ENCODE peak calls at places on chromosome 21, in seven cellular contexts. C is transverse colon, I is stomach, N is HCT116, W is GM23338, V is Panc1, E is SK-N-SH. D is an unnamed sample.

GRCh38 chr21:46567348-46567747 is 37.5 kb downstream of the S100B start:
- DNase-seq in C (no peak), I (no peak), N (no peak), W (no peak), V (no peak), E (no peak), D (no peak)

GRCh38 chr21:39387461-39388037 is 38.7 kb upstream of the HMGN1 start:
- DNase-seq in C (peak), I (peak), N (peak), W (peak), V (peak), E (peak), D (peak)

GRCh38 chr21:46650476-46651098 is 15.1 kb downstream of the PRMT2 start:
- DNase-seq in C (no peak), I (no peak), N (no peak), W (no peak), V (no peak), E (peak), D (no peak)

GRCh38 chr21:30349572-30349971 is 1.2 kb upstream of the KRTAP23-1 start:
- DNase-seq in C (no peak), I (no peak), N (no peak), W (no peak), V (no peak), E (no peak), D (no peak)

GRCh38 chr21:21712761-21713558 is 714.8 kb downstream of the NCAM2 start:
- DNase-seq in C (no peak), I (no peak), N (no peak), W (no peak), V (no peak), E (no peak), D (peak)

GRCh38 chr21:28240586-28240985 is 752.1 kb downstream of the LTN1 start:
- DNase-seq in C (no peak), I (no peak), N (no peak), W (no peak), V (no peak), E (no peak), D (no peak)

GRCh38 chr21:39048064-39048463 is 135.2 kb downstream of the PSMG1 start:
- DNase-seq in C (peak), I (no peak), N (no peak), W (peak), V (no peak), E (peak), D (peak)

GRCh38 chr21:20451051-20451450 is 547.2 kb upstream of the NCAM2 start:
- DNase-seq in C (no peak), I (no peak), N (no peak), W (no peak), V (no peak), E (no peak), D (no peak)

GRCh38 chr21:34526618-34527290 is 14.7 kb upstream of the KCNE1 start:
- DNase-seq in C (peak), I (peak), N (peak), W (peak), V (peak), E (no peak), D (peak)

GRCh38 chr21:26652891-26653290 is 79.8 kb upstream of the CYYR1 start:
- DNase-seq in C (no peak), I (no peak), N (no peak), W (no peak), V (no peak), E (no peak), D (no peak)

GRCh38 chr21:38984568-38984967 is 178.8 kb downstream of the ETS2 start:
- DNase-seq in C (no peak), I (no peak), N (no peak), W (no peak), V (no peak), E (peak), D (no peak)

GRCh38 chr21:27425172-27425571 is 458.3 kb upstream of the ADAMTS5 start:
- DNase-seq in C (no peak), I (no peak), N (no peak), W (peak), V (no peak), E (no peak), D (no peak)

GRCh38 chr21:29726061-29726460 is 213.7 kb downstream of the GRIK1 start:
- DNase-seq in C (no peak), I (no peak), N (no peak), W (no peak), V (no peak), E (no peak), D (no peak)

GRCh38 chr21:34894401-34894800 is 154.7 kb downstream of the RUNX1 start:
- DNase-seq in C (no peak), I (no peak), N (no peak), W (no peak), V (no peak), E (no peak), D (no peak)

GRCh38 chr21:37986751-37987399 is 70.6 kb upstream of the KCNJ6 start:
- DNase-seq in C (no peak), I (no peak), N (no peak), W (no peak), V (no peak), E (no peak), D (no peak)

GRCh38 chr21:26162081-26162480 is 8.5 kb downstream of the APP start:
- DNase-seq in C (no peak), I (no peak), N (no peak), W (no peak), V (no peak), E (no peak), D (no peak)

GRCh38 chr21:29302340-29302991 is 3.7 kb downstream of the BACH1 start:
- DNase-seq in C (no peak), I (no peak), N (no peak), W (no peak), V (no peak), E (no peak), D (no peak)

GRCh38 chr21:17463441-17463840 is 49.4 kb upstream of the CXADR start:
- DNase-seq in C (no peak), I (no peak), N (no peak), W (no peak), V (no peak), E (no peak), D (no peak)

GRCh38 chr21:18275740-18276139 is 31.1 kb downstream of the CHODL start:
- DNase-seq in C (no peak), I (no peak), N (no peak), W (no peak), V (no peak), E (no peak), D (no peak)

GRCh38 chr21:25999935-26000582 is 170.5 kb downstream of the APP start:
- DNase-seq in C (peak), I (no peak), N (no peak), W (peak), V (no peak), E (no peak), D (no peak)

GRCh38 chr21:29078884-29079765 is 5.7 kb upstream of the CCT8 start:
- DNase-seq in C (no peak), I (no peak), N (no peak), W (no peak), V (no peak), E (no peak), D (no peak)

DNA sequence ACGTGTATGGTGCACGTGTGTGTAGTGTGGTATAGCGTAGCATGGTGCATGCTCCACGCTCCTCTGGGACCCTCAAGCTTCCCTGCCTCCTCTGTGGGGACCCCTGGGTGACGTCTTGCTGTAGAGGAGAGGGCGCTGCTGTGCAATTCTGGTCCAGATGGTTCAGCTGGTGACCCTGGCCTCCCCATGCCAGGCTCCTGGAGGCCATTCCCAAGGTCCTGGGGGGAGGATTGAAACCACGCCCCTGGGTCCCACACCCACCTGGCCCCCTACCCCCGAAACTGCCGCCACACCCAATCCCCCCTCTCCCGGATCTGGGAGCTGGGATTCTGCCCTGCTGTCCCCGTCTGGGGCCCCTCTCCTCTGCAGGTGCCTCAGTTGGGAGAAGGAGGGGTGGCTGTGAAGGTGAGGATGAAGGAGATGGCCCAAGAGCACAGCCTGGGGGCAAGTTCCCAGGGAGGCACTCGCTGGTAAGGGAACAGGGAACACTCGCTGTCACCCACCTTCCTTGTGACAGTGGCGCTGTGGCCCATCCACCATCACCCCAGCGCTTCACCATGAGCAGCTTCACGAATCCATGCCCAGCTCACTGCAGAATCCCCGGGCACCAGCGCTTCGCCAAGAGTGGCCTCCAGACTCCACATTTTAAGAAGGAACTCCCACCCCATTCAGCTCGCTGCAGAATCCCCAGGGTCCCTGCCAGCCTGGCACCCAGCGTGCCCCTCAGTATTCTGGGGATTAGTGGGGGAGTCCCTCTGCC is 38.0 kb downstream of the WDR4 start:
- DNase-seq in C (no peak), I (no peak), N (no peak), W (no peak), V (no peak), E (peak), D (no peak)
- TF ChIP-seq POLR2AphosphoS5 in C (no peak), I (no peak), N (no peak), W (no peak), V (no peak), E (no peak), D (no peak)

DNA sequence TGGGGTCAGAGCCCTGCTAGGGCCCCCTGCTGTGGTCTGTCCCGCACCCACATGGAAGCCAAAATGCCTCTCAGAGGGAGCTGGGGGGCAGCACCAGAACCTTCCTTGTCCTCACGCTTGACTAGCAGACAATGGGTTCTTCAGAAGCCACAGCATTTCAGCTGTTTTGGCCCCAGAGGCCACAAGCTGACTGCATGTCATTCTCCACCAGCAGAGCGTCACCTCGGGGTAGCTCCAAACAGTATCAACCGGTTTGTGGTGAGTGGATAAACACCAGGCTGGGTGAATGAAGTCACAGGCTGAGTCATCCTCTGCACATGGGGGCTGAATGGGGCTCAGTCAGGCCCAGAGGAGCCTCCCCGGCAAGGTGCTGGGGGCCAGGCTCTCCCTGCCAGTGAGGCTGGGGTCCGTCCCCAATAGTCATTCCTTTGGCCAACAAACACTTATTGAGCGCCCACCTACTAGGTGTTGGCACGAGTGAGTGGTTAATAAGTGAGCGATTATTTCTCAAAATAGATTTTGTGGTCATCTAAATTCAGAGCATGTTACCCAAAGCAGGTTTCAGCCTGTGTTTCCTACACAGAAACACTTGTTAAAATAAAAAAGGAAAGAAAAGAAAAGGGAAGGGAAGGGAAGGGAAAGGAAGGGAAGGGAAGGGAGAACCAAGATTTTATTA is 9.1 kb downstream of the OLIG1 start:
- DNase-seq in C (no peak), I (no peak), N (peak), W (no peak), V (peak), E (no peak), D (no peak)
- TF ChIP-seq CTCF in C (no peak), I (no peak), N (no peak), W (no peak), V (no peak), E (no peak), D (no peak)

GRCh38 chr21:33155457-33155856 is 74.3 kb upstream of the IFNAR2 start:
- DNase-seq in C (no peak), I (no peak), N (no peak), W (no peak), V (no peak), E (no peak), D (no peak)
- TF ChIP-seq POLR2AphosphoS5 in C (no peak), I (no peak), N (no peak), W (no peak), V (no peak), E (no peak), D (no peak)

GRCh38 chr21:14382835-14383595 is at the start of gene HSPA13:
- DNase-seq in C (peak), I (peak), N (peak), W (peak), V (peak), E (peak), D (peak)
- TF ChIP-seq CTCF in C (peak), I (no peak), N (no peak), W (no peak), V (no peak), E (peak), D (no peak)

GRCh38 chr21:42749226-42749625 is 95.8 kb downstream of the PDE9A start:
- DNase-seq in C (no peak), I (no peak), N (no peak), W (no peak), V (no peak), E (no peak), D (no peak)

GRCh38 chr21:42751866-42752265 is 98.4 kb downstream of the PDE9A start:
- DNase-seq in C (no peak), I (no peak), N (no peak), W (no peak), V (no peak), E (no peak), D (no peak)

GRCh38 chr21:42753804-42754203 is 100.4 kb downstream of the PDE9A start:
- DNase-seq in C (no peak), I (no peak), N (no peak), W (no peak), V (no peak), E (no peak), D (no peak)

GRCh38 chr21:42748620-42749176 is 95.3 kb downstream of the PDE9A start:
- DNase-seq in C (no peak), I (no peak), N (no peak), W (no peak), V (no peak), E (no peak), D (no peak)

DNA sequence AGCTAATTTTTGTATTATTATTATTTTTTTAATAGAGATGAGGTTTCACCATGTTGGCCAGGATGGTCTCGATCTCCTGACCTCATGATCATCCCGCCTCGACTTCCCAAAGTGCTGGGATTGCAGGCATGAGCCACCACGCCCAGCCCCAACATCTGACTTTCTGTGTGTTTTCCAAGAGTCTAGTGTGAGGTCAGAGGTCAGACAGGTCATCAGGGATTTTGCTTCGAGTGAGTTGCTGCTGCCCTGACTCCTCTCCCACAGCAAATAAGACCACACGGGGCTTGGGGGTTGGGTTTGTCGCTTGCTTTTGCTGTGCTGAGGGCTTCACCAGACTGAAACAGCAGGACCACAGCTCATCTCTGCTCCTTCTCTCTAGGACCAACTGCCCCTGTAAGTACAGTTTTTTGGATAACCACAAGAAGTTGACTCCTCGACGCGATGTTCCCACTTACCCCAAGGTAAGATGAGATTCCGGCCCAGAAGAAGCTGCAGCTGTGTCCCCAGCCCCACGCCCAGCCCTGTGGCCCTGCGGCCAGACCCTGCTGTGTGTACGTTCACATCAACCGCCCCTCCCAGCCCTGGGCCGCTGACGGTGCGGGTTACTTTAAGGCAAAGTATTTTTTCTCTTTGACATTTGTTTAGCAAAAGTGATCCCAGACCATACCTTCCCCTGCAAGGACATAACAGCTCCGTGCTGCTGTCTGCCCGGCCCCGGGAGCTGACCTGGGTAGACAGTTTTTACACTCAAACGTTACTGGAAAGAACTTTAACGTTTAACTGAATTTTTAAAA is 97.5 kb downstream of the PDE9A start:
- DNase-seq in C (no peak), I (no peak), N (no peak), W (no peak), V (no peak), E (no peak), D (no peak)
- TF ChIP-seq POLR2AphosphoS5 in C (no peak), I (no peak), N (no peak), W (no peak), V (no peak), E (no peak), D (no peak)

DNA sequence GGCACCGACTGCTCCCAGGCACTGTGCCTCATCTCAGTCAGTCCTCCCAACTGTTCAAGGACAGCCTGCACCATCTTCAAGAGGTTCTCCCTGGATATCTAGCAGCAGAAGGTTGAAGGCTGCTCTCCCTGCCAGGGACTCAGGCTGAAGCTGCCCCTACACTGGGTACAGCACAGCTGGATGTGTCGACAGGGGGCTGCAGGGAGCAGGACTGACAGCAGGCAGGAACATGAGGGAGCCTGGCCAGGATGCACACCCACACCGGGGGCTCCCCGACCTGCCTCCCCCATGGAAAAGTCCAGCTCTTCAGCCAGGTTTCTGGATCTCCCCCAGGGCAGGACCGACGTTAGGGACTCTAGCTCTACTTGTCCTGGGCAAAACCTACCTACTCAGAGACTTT is 20.5 kb downstream of the SETD4 start:
- DNase-seq in C (no peak), I (no peak), N (no peak), W (no peak), V (no peak), E (no peak), D (no peak)
- TF ChIP-seq CTCF in C (no peak), I (no peak), N (no peak), W (no peak), V (no peak), E (no peak), D (no peak)

GRCh38 chr21:45001134-45002095 is 61.6 kb downstream of the SLX9 start:
- DNase-seq in C (peak), I (peak), N (no peak), W (no peak), V (peak), E (no peak), D (peak)
- TF ChIP-seq POLR2AphosphoS5 in C (peak), I (no peak), N (no peak), W (no peak), V (no peak), E (no peak), D (peak)

GRCh38 chr21:31538821-31539220 is 120.7 kb upstream of the SOD1 start:
- DNase-seq in C (no peak), I (no peak), N (no peak), W (no peak), V (no peak), E (no peak), D (no peak)

GRCh38 chr21:31536138-31536537 is 123.4 kb upstream of the SOD1 start:
- DNase-seq in C (no peak), I (no peak), N (no peak), W (no peak), V (no peak), E (no peak), D (no peak)

GRCh38 chr21:31543191-31543590 is 116.3 kb upstream of the SOD1 start:
- DNase-seq in C (no peak), I (no peak), N (no peak), W (no peak), V (no peak), E (no peak), D (no peak)

GRCh38 chr21:31537872-31538576 is 121.5 kb upstream of the SOD1 start:
- DNase-seq in C (no peak), I (no peak), N (no peak), W (peak), V (no peak), E (no peak), D (no peak)
- TF ChIP-seq CTCF in C (no peak), I (no peak), N (peak), W (peak), V (no peak), E (peak), D (no peak)

DNA sequence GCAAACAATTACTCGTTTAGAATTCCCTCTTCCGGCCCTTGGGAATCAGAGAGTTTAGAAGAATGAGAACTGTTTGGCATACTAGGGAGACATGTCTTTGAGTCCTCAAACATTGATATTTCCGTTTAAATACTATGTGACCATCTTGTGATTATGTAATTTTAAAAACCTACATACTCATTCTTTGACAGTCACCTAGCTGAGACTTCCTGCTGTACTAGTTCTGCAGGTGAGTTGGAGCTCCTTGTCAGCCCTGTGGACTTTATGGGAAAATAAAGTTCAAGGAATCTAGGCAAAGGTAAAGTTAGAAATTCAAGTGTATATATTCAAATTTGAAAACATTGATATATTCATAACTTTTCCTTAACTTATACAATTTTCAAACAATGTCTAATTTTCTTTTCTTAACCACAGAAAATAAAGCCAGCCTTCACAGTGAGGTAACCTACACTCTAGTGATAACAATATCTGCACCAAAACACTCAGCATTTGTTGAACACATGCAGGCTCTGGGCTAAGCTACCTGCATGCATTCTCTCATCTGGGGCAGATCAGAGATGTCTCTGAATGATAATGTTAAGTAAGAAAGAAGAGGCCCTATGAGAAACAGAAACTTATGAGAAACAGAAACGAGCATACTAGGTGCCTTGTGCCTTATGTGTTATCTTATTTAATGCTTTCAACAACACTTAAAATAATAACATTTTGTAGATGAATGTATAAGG is 67.0 kb upstream of the BACE2 start:
- DNase-seq in C (no peak), I (no peak), N (no peak), W (no peak), V (no peak), E (no peak), D (no peak)
- TF ChIP-seq POLR2AphosphoS5 in C (no peak), I (no peak), N (no peak), W (no peak), V (no peak), E (no peak), D (no peak)